ENCODE peak calls at places on chromosomes 16 and 17, in eight cellular contexts. D is SK-N-SH, Z is K562, W is Panc1, F is HCT116, R is GM12878, X is A549, G is HepG2. N is an unnamed sample. For H3K4me1, the result is how much of the 10 kb centered on the place peaks cover.

GRCh38 chr16:87552772-87553171 is 49.5 kb upstream of the JPH3 start:
- DNase-seq in W (no peak), F (no peak), X (no peak), G (no peak), R (no peak), Z (no peak), D (no peak), N (no peak)

GRCh38 chr16:73020409-73020884 is 27.5 kb downstream of the ZFHX3 start:
- DNase-seq in Z (peak), X (peak), D (no peak), R (no peak), G (peak), W (peak), F (peak), N (no peak)

GRCh38 chr17:17847726-17848125 is 10.9 kb upstream of the SREBF1 start:
- DNase-seq in F (no peak), R (no peak), D (no peak), G (no peak), X (no peak), Z (no peak), W (no peak), N (no peak)

GRCh38 chr17:65287040-65287439 is 149.9 kb downstream of the RGS9 start:
- DNase-seq in X (no peak), F (no peak), Z (no peak), R (no peak), D (no peak), G (no peak), W (no peak), N (no peak)

GRCh38 chr17:50630524-50631194 is 4.0 kb upstream of the ABCC3 start:
- DNase-seq in G (peak), R (no peak), D (peak), X (peak), W (no peak), Z (peak), F (peak), N (peak)

GRCh38 chr16:75343311-75343710 is 90.0 kb downstream of the CFDP1 start:
- DNase-seq in G (no peak), W (no peak), R (no peak), D (no peak), F (no peak), Z (no peak), X (no peak), N (no peak)

GRCh38 chr17:82031885-82032627 is 578 bp downstream of the RAC3 start:
- DNase-seq in G (no peak), D (peak), W (no peak), R (no peak), Z (peak), F (no peak), X (no peak), N (peak)

GRCh38 chr16:17777461-17777863 is 306.7 kb upstream of the XYLT1 start:
- DNase-seq in D (no peak), R (no peak), Z (no peak), X (no peak), F (no peak), G (peak), W (no peak), N (no peak)

GRCh38 chr16:86929149-86929871 is 351.0 kb downstream of the FOXL1 start:
- DNase-seq in R (no peak), G (no peak), W (no peak), F (no peak), Z (peak), D (no peak), X (no peak), N (no peak)

GRCh38 chr17:72412650-72413076 is 291.8 kb downstream of the SOX9 start:
- DNase-seq in D (no peak), X (no peak), F (no peak), W (no peak), R (no peak), G (peak), Z (no peak), N (no peak)

GRCh38 chr16:59341368-59341767 is 607.3 kb upstream of the GOT2 start:
- DNase-seq in W (no peak), D (no peak), G (no peak), R (no peak), X (no peak), Z (no peak), F (no peak), N (peak)

GRCh38 chr17:40331743-40332641 is 23.0 kb downstream of the RARA start:
- DNase-seq in R (no peak), W (no peak), Z (peak), G (no peak), F (no peak), X (peak), D (peak), N (no peak)
- H3K4me1 ChIP-seq in R (under half), W (half or more), Z (half or more), G (half or more), F (under half), X (half or more), D (half or more), N (under half)

GRCh38 chr17:78197147-78197830 is 10.1 kb downstream of the AFMID start:
- DNase-seq in G (no peak), X (no peak), W (no peak), R (no peak), Z (no peak), F (no peak), D (no peak), N (no peak)
- H3K4me3 ChIP-seq in G (no peak), X (no peak), W (no peak), R (no peak), Z (no peak), F (no peak), D (no peak), N (no peak)

GRCh38 chr17:28344435-28344901 is 8.9 kb downstream of the TNFAIP1 start:
- DNase-seq in X (no peak), D (no peak), W (no peak), Z (peak), R (no peak), F (no peak), G (no peak), N (no peak)

GRCh38 chr17:28342313-28342712 is 6.8 kb downstream of the TNFAIP1 start:
- DNase-seq in F (no peak), G (no peak), W (no peak), D (no peak), R (no peak), Z (no peak), X (no peak), N (no peak)

GRCh38 chr17:28341516-28341915 is 6.0 kb downstream of the TNFAIP1 start:
- DNase-seq in X (no peak), F (no peak), Z (no peak), R (no peak), W (no peak), D (no peak), G (no peak), N (no peak)

GRCh38 chr17:28344011-28344410 is 8.4 kb downstream of the TNFAIP1 start:
- DNase-seq in G (no peak), Z (no peak), F (no peak), X (no peak), D (no peak), R (no peak), W (no peak), N (no peak)

GRCh38 chr17:28343491-28343932 is 8.0 kb downstream of the TNFAIP1 start:
- DNase-seq in G (no peak), D (no peak), W (no peak), R (no peak), X (no peak), F (no peak), Z (no peak), N (no peak)
- TF ChIP-seq REST in G (no peak), D (no peak), W (no peak), R (no peak), X (no peak), F (no peak), Z (no peak), N (no peak)

DNA sequence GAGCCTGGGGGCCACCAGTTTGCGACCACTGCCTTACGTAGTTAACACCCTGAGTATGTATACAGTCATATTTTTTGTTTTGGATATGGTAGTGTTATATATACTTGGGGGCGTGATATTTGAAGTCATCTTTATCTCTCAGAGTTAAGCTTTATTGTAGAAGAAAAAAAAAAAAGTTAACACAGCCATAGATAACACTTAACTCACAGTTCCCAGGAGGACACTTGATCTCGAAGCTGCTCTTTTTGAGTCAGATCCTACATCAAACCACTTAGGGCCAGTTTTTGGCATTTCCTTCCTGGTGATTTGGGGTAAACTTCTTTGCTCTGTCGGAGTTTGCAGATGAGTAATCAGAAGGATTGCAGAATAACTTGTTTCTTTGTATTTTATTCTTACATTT is 5.8 kb downstream of the ITPRIPL2 start:
- DNase-seq in Z (no peak), D (no peak), R (no peak), W (no peak), F (no peak), G (no peak), X (no peak), N (no peak)
- H3K4me1 ChIP-seq in Z (under half), D (under half), R (under half), W (under half), F (half or more), G (half or more), X (half or more), N (under half)

DNA sequence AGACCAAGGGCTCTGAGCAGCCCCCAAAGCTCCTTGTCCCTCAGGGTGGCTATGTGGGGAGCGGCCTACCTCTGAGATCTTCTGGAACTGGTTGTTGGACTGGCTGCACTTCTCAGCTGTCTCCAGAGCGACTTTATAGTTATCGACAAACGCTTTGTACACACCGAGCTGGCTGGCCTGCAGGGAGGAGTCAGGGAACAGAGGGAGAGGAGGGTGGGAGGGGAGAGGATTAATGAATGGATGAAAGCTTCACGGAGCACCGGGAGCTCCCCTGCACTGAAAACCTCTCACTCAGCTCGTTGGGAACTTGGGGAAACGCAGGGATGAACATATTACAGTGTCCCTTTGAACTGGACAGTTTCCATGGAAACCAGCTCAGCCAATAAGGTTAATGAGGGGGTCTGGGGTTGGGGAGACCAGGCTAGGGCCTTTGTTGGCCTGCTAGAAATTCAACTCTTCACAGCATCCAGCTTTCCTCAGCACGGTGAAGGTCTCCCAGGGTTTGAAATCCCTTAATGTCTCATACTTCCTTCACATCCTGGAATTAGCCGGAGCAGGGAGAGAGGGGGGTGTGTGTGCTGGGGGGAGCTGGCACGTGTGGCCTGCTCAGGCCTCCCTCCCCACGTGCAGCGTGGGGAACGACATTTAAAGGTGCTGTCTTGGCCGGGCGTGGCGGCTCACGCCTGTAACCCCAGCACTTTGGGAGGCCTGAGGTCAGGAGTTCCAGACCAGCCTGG is 86.7 kb downstream of the TIMM22 start:
- DNase-seq in Z (no peak), D (no peak), G (no peak), R (no peak), W (no peak), F (no peak), X (no peak), N (no peak)
- H3K4me3 ChIP-seq in Z (no peak), D (no peak), G (no peak), R (no peak), W (no peak), F (no peak), X (no peak), N (no peak)

GRCh38 chr17:43329183-43329582 is 69.6 kb upstream of the ARL4D start:
- DNase-seq in Z (no peak), D (no peak), R (no peak), G (no peak), F (no peak), X (no peak), W (no peak), N (no peak)

GRCh38 chr17:43328650-43329049 is 70.1 kb upstream of the ARL4D start:
- DNase-seq in F (no peak), D (no peak), G (no peak), R (no peak), X (no peak), W (no peak), Z (no peak), N (no peak)

GRCh38 chr17:43326490-43327275 is 72.1 kb upstream of the ARL4D start:
- DNase-seq in D (no peak), Z (no peak), R (no peak), W (no peak), X (no peak), G (no peak), F (no peak), N (no peak)

GRCh38 chr17:43327834-43328420 is 70.9 kb upstream of the ARL4D start:
- DNase-seq in X (no peak), W (no peak), R (no peak), F (no peak), G (no peak), D (no peak), Z (no peak), N (no peak)

DNA sequence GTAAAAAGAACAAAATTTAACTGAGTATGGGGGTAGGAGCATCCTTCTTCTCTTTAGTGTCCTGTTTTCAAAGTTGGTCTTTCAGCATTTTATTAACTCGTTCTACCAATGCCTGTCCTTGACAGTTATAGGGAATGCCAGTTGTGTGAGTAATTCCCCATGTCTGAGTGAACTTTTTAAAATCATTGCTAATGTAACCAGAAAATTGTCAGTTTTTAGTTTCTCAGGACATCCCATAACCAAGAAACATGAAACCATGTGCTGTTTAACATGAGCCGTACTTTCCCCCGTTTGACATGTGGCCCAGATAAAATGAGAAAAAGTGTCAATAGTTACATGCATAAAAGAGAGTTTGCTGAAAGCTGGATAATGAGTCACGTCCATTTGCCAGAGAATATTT is 71.4 kb upstream of the ARL4D start:
- DNase-seq in W (no peak), Z (no peak), R (no peak), G (no peak), X (no peak), D (no peak), F (no peak), N (no peak)
- TF ChIP-seq REST in W (no peak), Z (no peak), R (no peak), G (no peak), X (no peak), D (no peak), F (no peak), N (no peak)

DNA sequence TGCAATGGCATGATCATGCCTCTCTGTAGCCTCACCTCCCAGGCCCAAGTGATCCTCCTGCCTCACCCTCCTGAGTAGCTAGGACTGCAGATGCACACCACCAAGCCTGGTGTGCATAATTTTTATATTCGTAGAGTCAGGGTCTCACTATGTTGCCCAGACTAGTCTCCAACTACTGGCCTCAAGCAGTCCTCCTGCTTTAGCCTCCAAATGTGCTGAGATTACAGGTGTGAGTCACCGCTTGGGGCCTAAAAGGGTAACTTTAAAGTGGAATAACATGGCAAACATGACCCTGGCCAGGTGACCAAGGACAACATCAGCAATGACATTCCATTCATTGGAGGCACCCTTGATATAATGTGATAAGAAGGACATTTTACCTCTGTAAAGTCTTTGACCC is 26.1 kb downstream of the HSBP1 start:
- DNase-seq in W (no peak), G (peak), F (no peak), D (no peak), R (no peak), Z (no peak), X (no peak), N (no peak)
- H3K4me1 ChIP-seq in W (under half), G (under half), F (under half), D (under half), R (under half), Z (under half), X (under half), N (under half)